ENCODE peak calls at places on chromosome 7, in seven cellular contexts. M, Y, L, K, A, Q and J are unnamed samples.
A peak's percentile ranks its signal among the peaks of the same experiment; 100 is the strongest.

GRCh38 chr7:113371376-113372043 is 253.2 kb upstream of the SMIM30 start:
- DNase-seq in Y (peak; percentile 56), K (no peak), A (no peak), L (no peak), Q (no peak), M (no peak), J (no peak)

GRCh38 chr7:140205600-140205999 is 28.8 kb upstream of the KDM7A start:
- DNase-seq in Q (no peak), K (no peak), M (no peak), A (no peak), L (no peak), Y (no peak), J (no peak)

GRCh38 chr7:27167916-27168264 is 2.6 kb upstream of the HOXA9 start:
- DNase-seq in A (no peak), Y (peak; percentile 8), M (no peak), K (no peak), L (peak; percentile 27), Q (no peak), J (no peak)

GRCh38 chr7:128201067-128201689 is 39.9 kb upstream of the LEP start:
- DNase-seq in Q (no peak), L (no peak), A (no peak), M (no peak), Y (no peak), K (no peak), J (no peak)

GRCh38 chr7:38291117-38291647 is 17.7 kb upstream of the TARP start:
- DNase-seq in K (no peak), L (no peak), Q (no peak), A (no peak), M (no peak), Y (no peak), J (no peak)

GRCh38 chr7:143929224-143929920 is 5.7 kb upstream of the OR2F2 start:
- DNase-seq in M (no peak), Y (no peak), A (no peak), Q (no peak), L (no peak), K (no peak), J (no peak)

GRCh38 chr7:119711104-119711503 is 561.9 kb upstream of the KCND2 start:
- DNase-seq in A (no peak), K (no peak), M (no peak), Q (no peak), Y (no peak), L (no peak), J (no peak)

GRCh38 chr7:5424689-5425506 is 1.3 kb upstream of the TNRC18 start:
- DNase-seq in L (peak; percentile 44), M (no peak), Q (peak; percentile 14), K (peak; percentile 71), A (peak; percentile 67), Y (peak; percentile 80), J (no peak)

GRCh38 chr7:129095258-129095657 is 40.3 kb upstream of the TNPO3 start:
- DNase-seq in Q (no peak), Y (no peak), M (peak; percentile 64), L (no peak), A (no peak), K (no peak), J (peak; percentile 93)

GRCh38 chr7:31856366-31856765 is 169.4 kb downstream of the PPP1R17 start:
- DNase-seq in L (no peak), A (no peak), K (no peak), Y (no peak), Q (no peak), M (no peak), J (no peak)

GRCh38 chr7:47358944-47359588 is 222.8 kb downstream of the TNS3 start:
- DNase-seq in Y (no peak), K (no peak), A (no peak), M (no peak), Q (no peak), L (no peak), J (no peak)

GRCh38 chr7:123948122-123948521 is 23.1 kb downstream of the SPAM1 start:
- DNase-seq in Q (no peak), L (no peak), Y (no peak), A (no peak), K (no peak), M (no peak), J (no peak)

GRCh38 chr7:74482629-74483401 is 29.1 kb downstream of the GTF2IRD1 start:
- DNase-seq in L (peak; percentile 27), Y (no peak), K (peak; percentile 48), Q (no peak), M (no peak), A (no peak), J (no peak)

GRCh38 chr7:44615149-44615611 is 8.8 kb downstream of the OGDH start:
- DNase-seq in M (no peak), K (peak; percentile 48), Q (no peak), L (no peak), Y (peak; percentile 84), A (peak; percentile 76), J (no peak)

GRCh38 chr7:36284470-36284869 is 105.2 kb upstream of the ANLN start:
- DNase-seq in M (no peak), L (no peak), A (no peak), Q (no peak), Y (peak; percentile 30), K (no peak), J (no peak)

GRCh38 chr7:27631411-27631810 is 31.3 kb downstream of the HIBADH start:
- DNase-seq in Q (no peak), Y (no peak), L (no peak), A (no peak), K (no peak), M (no peak), J (no peak)

GRCh38 chr7:16431646-16432424 is 10.5 kb upstream of the CRPPA start:
- DNase-seq in Q (no peak), L (peak; percentile 50), M (peak; percentile 46), K (no peak), A (no peak), Y (no peak), J (peak; percentile 64)

GRCh38 chr7:121873795-121874194 is 834 bp downstream of the PTPRZ1 start:
- DNase-seq in A (no peak), Q (no peak), K (no peak), L (peak; percentile 9), Y (no peak), M (no peak), J (no peak)

GRCh38 chr7:106061301-106061979 is 50.7 kb downstream of the SYPL1 start:
- DNase-seq in M (no peak), Q (no peak), K (no peak), Y (no peak), L (no peak), A (no peak), J (no peak)

GRCh38 chr7:21926448-21926847 is 19.3 kb downstream of the CDCA7L start:
- DNase-seq in L (no peak), A (no peak), Y (no peak), K (no peak), M (no peak), Q (no peak), J (no peak)

GRCh38 chr7:22806754-22807153 is 15.9 kb downstream of the TOMM7 start:
- DNase-seq in K (no peak), Y (no peak), L (no peak), Q (no peak), A (no peak), M (no peak), J (no peak)

GRCh38 chr7:134779741-134780065 is 269 bp downstream of the CALD1 start:
- DNase-seq in A (no peak), Q (no peak), M (no peak), K (no peak), Y (no peak), L (no peak), J (no peak)

GRCh38 chr7:159096736-159097581 is 47.7 kb downstream of the VIPR2 start:
- DNase-seq in Y (peak; percentile 78), Q (no peak), A (peak; percentile 60), M (no peak), L (no peak), K (peak; percentile 64), J (no peak)

GRCh38 chr7:29327455-29327854 is 132.9 kb downstream of the CHN2 start:
- DNase-seq in A (no peak), L (no peak), M (no peak), Q (no peak), K (no peak), Y (no peak), J (no peak)

GRCh38 chr7:7330997-7331396 is 148.7 kb downstream of the C1GALT1 start:
- DNase-seq in Q (no peak), Y (no peak), K (no peak), A (no peak), L (no peak), M (no peak), J (no peak)